ENCODE peak calls at places on chromosome 20, in ten cellular contexts. One of them, this sample, is unnamed.

GRCh38 chr20:39777610-39778009 is 815.5 kb downstream of the DHX35 start:
- DNase-seq in HCT116: no peak
- DNase-seq in stimulated activated CD4-positive, alpha-beta T cell treated with anti-CD3 and anti-CD28 coated beads, Interleukin-4, amount 100 ng/mL, for 4 hours: no peak
- DNase-seq in stimulated activated CD8-positive, alpha-beta memory T cell treated with anti-CD3 and anti-CD28 coated beads, Interleukin-15, amount 100 ng/mL, for 1 hour: no peak
- DNase-seq in frontal cortex: no peak
- DNase-seq in NCI-H2081: no peak
- DNase-seq in iris pigment epithelial cell: no peak
- DNase-seq in activated CD8-positive, alpha-beta T cell treated with anti-CD3 and anti-CD28 coated beads for 36 hours: no peak
- DNase-seq in tibial artery: no peak
- DNase-seq in NCI-H2029 treated with DMSO at 0.1 percent for 48 hours: no peak
- DNase-seq in this sample: no peak

GRCh38 chr20:46027245-46027853 is 1.7 kb upstream of the SLC12A5 start:
- DNase-seq in HCT116: no peak
- DNase-seq in stimulated activated CD4-positive, alpha-beta T cell treated with anti-CD3 and anti-CD28 coated beads, Interleukin-4, amount 100 ng/mL, for 4 hours: no peak
- DNase-seq in stimulated activated CD8-positive, alpha-beta memory T cell treated with anti-CD3 and anti-CD28 coated beads, Interleukin-15, amount 100 ng/mL, for 1 hour: no peak
- DNase-seq in frontal cortex: no peak
- DNase-seq in NCI-H2081: no peak
- DNase-seq in iris pigment epithelial cell: peak; percentile 60
- DNase-seq in activated CD8-positive, alpha-beta T cell treated with anti-CD3 and anti-CD28 coated beads for 36 hours: peak; percentile 61
- DNase-seq in tibial artery: no peak
- DNase-seq in NCI-H2029 treated with DMSO at 0.1 percent for 48 hours: no peak
- DNase-seq in this sample: peak; percentile 68

GRCh38 chr20:15902493-15902892 is 670.8 kb downstream of the KIF16B start:
- DNase-seq in HCT116: no peak
- DNase-seq in stimulated activated CD4-positive, alpha-beta T cell treated with anti-CD3 and anti-CD28 coated beads, Interleukin-4, amount 100 ng/mL, for 4 hours: no peak
- DNase-seq in stimulated activated CD8-positive, alpha-beta memory T cell treated with anti-CD3 and anti-CD28 coated beads, Interleukin-15, amount 100 ng/mL, for 1 hour: no peak
- DNase-seq in frontal cortex: no peak
- DNase-seq in NCI-H2081: no peak
- DNase-seq in iris pigment epithelial cell: no peak
- DNase-seq in activated CD8-positive, alpha-beta T cell treated with anti-CD3 and anti-CD28 coated beads for 36 hours: peak; percentile 7
- DNase-seq in tibial artery: no peak
- DNase-seq in NCI-H2029 treated with DMSO at 0.1 percent for 48 hours: no peak
- DNase-seq in this sample: no peak

GRCh38 chr20:48776306-48776705 is 51.5 kb downstream of the PREX1 start:
- DNase-seq in HCT116: no peak
- DNase-seq in stimulated activated CD4-positive, alpha-beta T cell treated with anti-CD3 and anti-CD28 coated beads, Interleukin-4, amount 100 ng/mL, for 4 hours: no peak
- DNase-seq in stimulated activated CD8-positive, alpha-beta memory T cell treated with anti-CD3 and anti-CD28 coated beads, Interleukin-15, amount 100 ng/mL, for 1 hour: no peak
- DNase-seq in frontal cortex: no peak
- DNase-seq in NCI-H2081: no peak
- DNase-seq in iris pigment epithelial cell: peak; percentile 76
- DNase-seq in activated CD8-positive, alpha-beta T cell treated with anti-CD3 and anti-CD28 coated beads for 36 hours: no peak
- DNase-seq in tibial artery: no peak
- DNase-seq in NCI-H2029 treated with DMSO at 0.1 percent for 48 hours: no peak
- DNase-seq in this sample: peak; percentile 54

GRCh38 chr20:36336838-36337478 is 30.8 kb downstream of the DLGAP4 start:
- DNase-seq in HCT116: no peak
- DNase-seq in stimulated activated CD4-positive, alpha-beta T cell treated with anti-CD3 and anti-CD28 coated beads, Interleukin-4, amount 100 ng/mL, for 4 hours: no peak
- DNase-seq in stimulated activated CD8-positive, alpha-beta memory T cell treated with anti-CD3 and anti-CD28 coated beads, Interleukin-15, amount 100 ng/mL, for 1 hour: no peak
- DNase-seq in frontal cortex: no peak
- DNase-seq in NCI-H2081: no peak
- DNase-seq in iris pigment epithelial cell: no peak
- DNase-seq in activated CD8-positive, alpha-beta T cell treated with anti-CD3 and anti-CD28 coated beads for 36 hours: no peak
- DNase-seq in tibial artery: no peak
- DNase-seq in NCI-H2029 treated with DMSO at 0.1 percent for 48 hours: no peak
- DNase-seq in this sample: no peak

GRCh38 chr20:37267684-37268313 is 6.2 kb upstream of the GHRH start:
- DNase-seq in HCT116: no peak
- DNase-seq in stimulated activated CD4-positive, alpha-beta T cell treated with anti-CD3 and anti-CD28 coated beads, Interleukin-4, amount 100 ng/mL, for 4 hours: no peak
- DNase-seq in stimulated activated CD8-positive, alpha-beta memory T cell treated with anti-CD3 and anti-CD28 coated beads, Interleukin-15, amount 100 ng/mL, for 1 hour: no peak
- DNase-seq in frontal cortex: no peak
- DNase-seq in NCI-H2081: no peak
- DNase-seq in iris pigment epithelial cell: no peak
- DNase-seq in activated CD8-positive, alpha-beta T cell treated with anti-CD3 and anti-CD28 coated beads for 36 hours: no peak
- DNase-seq in tibial artery: no peak
- DNase-seq in NCI-H2029 treated with DMSO at 0.1 percent for 48 hours: no peak
- DNase-seq in this sample: no peak

GRCh38 chr20:38894091-38894847 is 31.9 kb upstream of the FAM83D start:
- DNase-seq in HCT116: no peak
- DNase-seq in stimulated activated CD4-positive, alpha-beta T cell treated with anti-CD3 and anti-CD28 coated beads, Interleukin-4, amount 100 ng/mL, for 4 hours: no peak
- DNase-seq in stimulated activated CD8-positive, alpha-beta memory T cell treated with anti-CD3 and anti-CD28 coated beads, Interleukin-15, amount 100 ng/mL, for 1 hour: no peak
- DNase-seq in frontal cortex: no peak
- DNase-seq in NCI-H2081: peak; percentile 53
- DNase-seq in iris pigment epithelial cell: no peak
- DNase-seq in activated CD8-positive, alpha-beta T cell treated with anti-CD3 and anti-CD28 coated beads for 36 hours: no peak
- DNase-seq in tibial artery: no peak
- DNase-seq in NCI-H2029 treated with DMSO at 0.1 percent for 48 hours: no peak
- DNase-seq in this sample: no peak

GRCh38 chr20:58128635-58129625 is 99.5 kb downstream of the ANKRD60 start:
- DNase-seq in HCT116: no peak
- DNase-seq in stimulated activated CD4-positive, alpha-beta T cell treated with anti-CD3 and anti-CD28 coated beads, Interleukin-4, amount 100 ng/mL, for 4 hours: no peak
- DNase-seq in stimulated activated CD8-positive, alpha-beta memory T cell treated with anti-CD3 and anti-CD28 coated beads, Interleukin-15, amount 100 ng/mL, for 1 hour: no peak
- DNase-seq in frontal cortex: no peak
- DNase-seq in NCI-H2081: no peak
- DNase-seq in iris pigment epithelial cell: no peak
- DNase-seq in activated CD8-positive, alpha-beta T cell treated with anti-CD3 and anti-CD28 coated beads for 36 hours: no peak
- DNase-seq in tibial artery: no peak
- DNase-seq in NCI-H2029 treated with DMSO at 0.1 percent for 48 hours: no peak
- DNase-seq in this sample: no peak

GRCh38 chr20:62495798-62496325 is 20.1 kb upstream of the GATA5 start:
- DNase-seq in HCT116: no peak
- DNase-seq in stimulated activated CD4-positive, alpha-beta T cell treated with anti-CD3 and anti-CD28 coated beads, Interleukin-4, amount 100 ng/mL, for 4 hours: no peak
- DNase-seq in stimulated activated CD8-positive, alpha-beta memory T cell treated with anti-CD3 and anti-CD28 coated beads, Interleukin-15, amount 100 ng/mL, for 1 hour: no peak
- DNase-seq in frontal cortex: no peak
- DNase-seq in NCI-H2081: no peak
- DNase-seq in iris pigment epithelial cell: no peak
- DNase-seq in activated CD8-positive, alpha-beta T cell treated with anti-CD3 and anti-CD28 coated beads for 36 hours: no peak
- DNase-seq in tibial artery: no peak
- DNase-seq in NCI-H2029 treated with DMSO at 0.1 percent for 48 hours: no peak
- DNase-seq in this sample: no peak

GRCh38 chr20:2703716-2704475 is 11.3 kb downstream of the EBF4 start:
- DNase-seq in HCT116: no peak
- DNase-seq in stimulated activated CD4-positive, alpha-beta T cell treated with anti-CD3 and anti-CD28 coated beads, Interleukin-4, amount 100 ng/mL, for 4 hours: no peak
- DNase-seq in stimulated activated CD8-positive, alpha-beta memory T cell treated with anti-CD3 and anti-CD28 coated beads, Interleukin-15, amount 100 ng/mL, for 1 hour: no peak
- DNase-seq in frontal cortex: no peak
- DNase-seq in NCI-H2081: no peak
- DNase-seq in iris pigment epithelial cell: no peak
- DNase-seq in activated CD8-positive, alpha-beta T cell treated with anti-CD3 and anti-CD28 coated beads for 36 hours: no peak
- DNase-seq in tibial artery: no peak
- DNase-seq in NCI-H2029 treated with DMSO at 0.1 percent for 48 hours: no peak
- DNase-seq in this sample: no peak

This sample was measured in fibroblast of lung.